ENCODE peak calls at places on chromosomes 3 and 15, in eight cellular contexts. S is transverse colon, Q is GM12864, J is fibroblast of lung, H is BE2C, I is tibial artery, R is AG10803, B is astrocyte of the cerebellum. D is an unnamed sample.

GRCh38 chr3:48891606-48892005 is 7.1 kb downstream of the SLC25A20 start:
- DNase-seq in S (no peak), Q (no peak), J (no peak), H (no peak), I (no peak), R (no peak), B (no peak), D (no peak)

GRCh38 chr3:4588410-4588809 is 95.3 kb downstream of the ITPR1 start:
- DNase-seq in S (no peak), Q (no peak), J (peak; percentile 63), H (no peak), I (no peak), R (peak; percentile 31), B (no peak), D (peak; percentile 50)

GRCh38 chr15:101023501-101024110 is 104.4 kb downstream of the LRRK1 start:
- DNase-seq in S (peak; percentile 5), Q (no peak), J (no peak), H (no peak), I (no peak), R (no peak), B (no peak), D (no peak)

GRCh38 chr3:124281453-124282316 is 289.8 kb upstream of the ROPN1 start:
- DNase-seq in S (peak; percentile 25), Q (no peak), J (peak; percentile 70), H (peak; percentile 49), I (no peak), R (peak; percentile 55), B (no peak), D (no peak)

GRCh38 chr15:58529041-58529440 is 97.2 kb downstream of the LIPC start:
- DNase-seq in S (no peak), Q (no peak), J (no peak), H (no peak), I (no peak), R (no peak), B (no peak), D (no peak)

GRCh38 chr15:80308002-80308401 is 56.0 kb upstream of the CTXND1 start:
- DNase-seq in S (no peak), Q (no peak), J (no peak), H (peak; percentile 63), I (no peak), R (no peak), B (no peak), D (no peak)

GRCh38 chr3:32261545-32261944 is 23.1 kb downstream of the CMTM8 start:
- DNase-seq in S (no peak), Q (no peak), J (no peak), H (no peak), I (no peak), R (no peak), B (no peak), D (no peak)

GRCh38 chr3:128760881-128761280 is 34.9 kb downstream of the RAB7A start:
- DNase-seq in S (no peak), Q (no peak), J (peak; percentile 25), H (no peak), I (no peak), R (no peak), B (no peak), D (no peak)

GRCh38 chr3:186772886-186773417 is 10.4 kb upstream of the EIF4A2 start:
- DNase-seq in S (peak; percentile 79), Q (peak; percentile 66), J (no peak), H (peak; percentile 72), I (peak; percentile 78), R (peak; percentile 41), B (no peak), D (no peak)

GRCh38 chr3:123947482-123947881 is 13.5 kb downstream of the CCDC14 start:
- DNase-seq in S (no peak), Q (no peak), J (peak; percentile 3), H (no peak), I (no peak), R (peak; percentile 28), B (no peak), D (no peak)

GRCh38 chr3:40323946-40324345 is 14.4 kb downstream of the EIF1B start:
- DNase-seq in S (no peak), Q (no peak), J (no peak), H (no peak), I (no peak), R (no peak), B (no peak), D (no peak)

GRCh38 chr3:5138214-5138981 is 16.3 kb downstream of the ARL8B start:
- DNase-seq in S (no peak), Q (no peak), J (peak; percentile 79), H (no peak), I (no peak), R (peak; percentile 56), B (no peak), D (no peak)

GRCh38 chr15:78077053-78077859 is at the start of gene TBC1D2B:
- DNase-seq in S (peak; percentile 76), Q (no peak), J (peak; percentile 47), H (peak; percentile 80), I (peak; percentile 55), R (peak; percentile 64), B (no peak), D (no peak)

GRCh38 chr3:10406414-10406813 is 85.5 kb upstream of the SEC13 start:
- DNase-seq in S (no peak), Q (no peak), J (no peak), H (no peak), I (no peak), R (no peak), B (no peak), D (no peak)

GRCh38 chr3:140727886-140728285 is 50.0 kb downstream of the TRIM42 start:
- DNase-seq in S (no peak), Q (no peak), J (no peak), H (no peak), I (no peak), R (no peak), B (no peak), D (no peak)

GRCh38 chr3:4634894-4635293 is 141.7 kb downstream of the ITPR1 start:
- DNase-seq in S (no peak), Q (no peak), J (no peak), H (no peak), I (no peak), R (no peak), B (no peak), D (no peak)

GRCh38 chr3:14406336-14406735 is 3.9 kb downstream of the SLC6A6 start:
- DNase-seq in S (no peak), Q (no peak), J (no peak), H (no peak), I (no peak), R (no peak), B (no peak), D (no peak)

GRCh38 chr3:127740136-127740915 is 67.6 kb downstream of the ABTB1 start:
- DNase-seq in S (no peak), Q (no peak), J (no peak), H (no peak), I (no peak), R (no peak), B (no peak), D (no peak)

GRCh38 chr3:127735767-127736693 is 63.3 kb downstream of the ABTB1 start:
- DNase-seq in S (peak; percentile 41), Q (peak; percentile 75), J (peak; percentile 82), H (no peak), I (peak; percentile 62), R (peak; percentile 80), B (no peak), D (peak; percentile 42)

GRCh38 chr3:127739347-127740135 is 66.8 kb downstream of the ABTB1 start:
- DNase-seq in S (no peak), Q (no peak), J (peak; percentile 45), H (no peak), I (no peak), R (peak; percentile 45), B (peak; percentile 83), D (no peak)

GRCh38 chr3:127736801-127737539 is 64.2 kb downstream of the ABTB1 start:
- DNase-seq in S (no peak), Q (no peak), J (no peak), H (no peak), I (no peak), R (no peak), B (no peak), D (no peak)

DNA sequence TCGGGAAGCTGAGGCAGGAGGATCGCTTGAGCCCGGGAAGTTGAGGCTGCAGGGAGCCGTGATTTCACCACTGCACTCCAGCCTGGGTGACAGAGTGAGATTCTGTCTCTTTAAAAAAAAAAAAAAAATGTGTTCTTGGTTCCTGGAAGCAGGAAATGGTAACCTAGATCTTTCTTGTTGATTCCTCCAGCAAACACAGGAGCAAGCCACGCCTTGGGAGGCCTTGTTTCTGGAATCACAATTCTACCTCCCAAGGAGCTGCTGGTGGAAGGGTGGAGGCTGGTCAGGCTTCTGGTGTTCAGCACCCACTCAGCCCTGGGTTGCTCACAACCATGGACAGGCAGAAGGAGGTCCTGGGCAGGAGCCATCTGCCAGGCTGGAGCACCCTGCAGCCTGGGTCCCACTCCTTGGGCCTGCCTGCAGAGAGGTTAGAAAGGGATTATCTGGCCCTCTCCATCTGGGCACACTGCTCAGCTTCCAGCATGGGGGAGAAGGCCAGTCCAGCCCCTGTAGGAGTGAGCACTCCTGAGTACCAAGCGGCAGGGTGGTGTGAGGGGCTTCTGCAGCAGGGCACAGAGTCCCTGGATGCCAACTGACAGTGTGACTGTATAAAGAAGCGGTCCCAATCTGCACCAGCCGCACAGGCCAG is 65.6 kb downstream of the ABTB1 start:
- DNase-seq in S (peak; percentile 56), Q (no peak), J (no peak), H (no peak), I (no peak), R (peak; percentile 49), B (no peak), D (peak; percentile 20)
- H3K4me3 ChIP-seq in S (no peak overlapping the region), Q (no peak overlapping the region), J (no peak overlapping the region), H (no peak overlapping the region), I (no peak overlapping the region), R (no peak overlapping the region), B (no peak overlapping the region), D (no peak overlapping the region)

DNA sequence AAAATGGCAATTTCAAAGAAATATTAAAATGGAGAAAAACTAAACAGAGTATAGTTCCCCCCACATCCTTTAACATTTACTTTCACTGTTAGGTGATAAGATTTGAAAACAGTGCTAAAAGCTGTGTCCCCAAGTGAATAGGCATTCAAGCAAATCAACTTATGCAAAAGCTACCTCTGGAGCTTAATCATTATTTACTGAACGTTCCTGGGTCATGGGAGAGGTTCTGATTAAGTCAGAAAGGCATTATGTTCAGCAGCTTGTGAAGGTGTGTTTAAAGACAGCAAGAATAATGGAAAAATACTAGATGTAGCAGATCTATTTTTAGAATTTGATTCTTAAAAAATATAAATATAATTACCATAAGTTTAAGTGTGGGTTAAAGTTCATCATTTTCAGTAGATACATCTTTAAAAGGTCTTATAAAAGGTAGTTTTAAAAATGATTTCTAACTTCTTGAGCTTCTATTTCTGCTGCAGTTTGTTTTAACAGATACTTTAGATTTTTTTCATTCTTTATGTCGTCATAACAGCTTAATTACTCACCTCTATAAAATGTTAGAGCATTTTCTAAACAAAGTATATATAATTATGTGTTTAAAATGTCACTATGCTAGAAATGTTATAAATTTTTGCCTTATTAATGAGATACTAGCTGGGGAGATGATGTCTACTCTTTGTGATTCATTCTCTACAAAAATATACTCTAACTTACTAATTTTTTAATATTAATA is 127.9 kb downstream of the MITF start:
- DNase-seq in S (no peak), Q (no peak), J (no peak), H (no peak), I (no peak), R (peak; percentile 21), B (no peak), D (no peak)
- H3K4me3 ChIP-seq in S (no peak overlapping the region), Q (no peak overlapping the region), J (no peak overlapping the region), H (peak overlapping the region; percentile 65), I (no peak overlapping the region), R (no peak overlapping the region), B (no peak overlapping the region), D (no peak overlapping the region)

GRCh38 chr3:50610181-50610971 is 1.2 kb downstream of the CISH start:
- DNase-seq in S (peak; percentile 86), Q (no peak), J (no peak), H (no peak), I (no peak), R (no peak), B (no peak), D (no peak)
- H3K4me3 ChIP-seq in S (peak overlapping the region; percentile 61), Q (peak overlapping the region; percentile 52), J (peak overlapping the region; percentile 66), H (peak overlapping the region; percentile 49), I (peak overlapping the region; percentile 80), R (peak overlapping the region; percentile 74), B (peak overlapping the region; percentile 54), D (peak overlapping the region; percentile 67)

GRCh38 chr15:39918688-39919385 is 1.2 kb downstream of the GPR176 start:
- DNase-seq in S (no peak), Q (no peak), J (peak; percentile 72), H (no peak), I (no peak), R (peak; percentile 94), B (peak; percentile 46), D (no peak)
- H3K4me3 ChIP-seq in S (no peak overlapping the region), Q (no peak overlapping the region), J (peak overlapping the region; percentile 80), H (peak overlapping the region; percentile 65), I (peak overlapping the region; percentile 60), R (peak overlapping the region; percentile 94), B (peak overlapping the region; percentile 79), D (peak overlapping the region; percentile 79)

D was measured in HFF-Myc.